ENCODE peak calls at places on chromosome 21, in four cellular contexts. I, M, H and W are unnamed samples.

GRCh38 chr21:37243961-37244360 is 23.2 kb downstream of the VPS26C start:
- DNase-seq in H (no peak), M (no peak), I (no peak), W (no peak)

GRCh38 chr21:42859891-42860230 is 19.5 kb downstream of the WDR4 start:
- DNase-seq in I (no peak), H (no peak), M (no peak), W (no peak)

GRCh38 chr21:39504230-39504629 is 52.5 kb downstream of the SH3BGR start:
- DNase-seq in I (no peak), H (no peak), M (no peak), W (no peak)

GRCh38 chr21:21268061-21268471 is 269.9 kb downstream of the NCAM2 start:
- DNase-seq in M (no peak), H (no peak), I (no peak), W (no peak)

GRCh38 chr21:32524010-32524719 is 61.2 kb downstream of the TCP10L start:
- DNase-seq in I (no peak), H (no peak), M (no peak), W (no peak)

GRCh38 chr21:40760811-40761210 is 86.1 kb downstream of the DSCAM start:
- DNase-seq in H (no peak), M (no peak), I (no peak), W (no peak)

GRCh38 chr21:25626752-25627151 is 12.3 kb upstream of the JAM2 start:
- DNase-seq in H (no peak), M (no peak), I (no peak), W (no peak)

GRCh38 chr21:28261291-28261690 is 731.4 kb downstream of the LTN1 start:
- DNase-seq in I (no peak), H (no peak), M (no peak), W (no peak)

GRCh38 chr21:43991447-43991991 is 20.6 kb upstream of the TRAPPC10 start:
- DNase-seq in I (no peak), H (no peak), M (no peak), W (no peak)

GRCh38 chr21:32468567-32469175 is 56.2 kb downstream of the EVA1C start:
- DNase-seq in M (no peak), H (no peak), I (no peak), W (no peak)

GRCh38 chr21:15543473-15543872 is 186.3 kb upstream of the USP25 start:
- DNase-seq in M (no peak), H (no peak), I (no peak), W (no peak)

GRCh38 chr21:18041012-18041411 is 203.6 kb upstream of the CHODL start:
- DNase-seq in H (peak), I (no peak), M (no peak), W (peak)

GRCh38 chr21:46079357-46080170 is 18.3 kb upstream of the COL6A2 start:
- DNase-seq in M (peak), H (no peak), I (no peak), W (no peak)

GRCh38 chr21:46636550-46637289 is 1.2 kb downstream of the PRMT2 start:
- DNase-seq in H (no peak), I (no peak), M (no peak), W (no peak)

GRCh38 chr21:42311160-42311559 is 4.0 kb downstream of the TFF3 start:
- DNase-seq in I (no peak), H (no peak), M (no peak), W (no peak)

GRCh38 chr21:38813143-38813542 is 7.4 kb downstream of the ETS2 start:
- DNase-seq in H (no peak), I (no peak), M (no peak), W (no peak)

GRCh38 chr21:46308431-46308830 is 15.2 kb downstream of the C21orf58 start:
- DNase-seq in M (no peak), H (no peak), I (no peak), W (no peak)

GRCh38 chr21:44556879-44557278 is 1.7 kb downstream of the KRTAP10-3 start:
- DNase-seq in I (no peak), H (no peak), M (no peak), W (peak)

GRCh38 chr21:35697321-35697808 is 363.0 kb downstream of the SETD4 start:
- DNase-seq in M (peak), I (no peak), H (no peak), W (peak)

GRCh38 chr21:32336711-32337110 is 38.1 kb downstream of the MRAP start:
- DNase-seq in I (no peak), M (no peak), H (no peak), W (no peak)

GRCh38 chr21:33229776-33230517 is at the start of gene IFNAR2:
- DNase-seq in I (peak), M (peak), H (peak), W (peak)

GRCh38 chr21:28627261-28627660 is 365.4 kb downstream of the LTN1 start:
- DNase-seq in M (no peak), H (no peak), I (no peak), W (no peak)

GRCh38 chr21:43020771-43021170 is 46.4 kb downstream of the PKNOX1 start:
- DNase-seq in H (no peak), M (no peak), I (no peak), W (no peak)

GRCh38 chr21:14768042-14768441 is 221.9 kb upstream of the SAMSN1 start:
- DNase-seq in M (no peak), H (no peak), I (no peak), W (no peak)

GRCh38 chr21:38597436-38597835 is 99.2 kb upstream of the ERG start:
- DNase-seq in H (no peak), M (no peak), I (no peak), W (no peak)

GRCh38 chr21:38669186-38669585 is 136.5 kb upstream of the ETS2 start:
- DNase-seq in I (no peak), H (no peak), M (no peak), W (peak)

GRCh38 chr21:27371688-27372331 is 404.9 kb upstream of the ADAMTS5 start:
- DNase-seq in M (no peak), H (no peak), I (no peak), W (no peak)

GRCh38 chr21:26637346-26637745 is 64.3 kb upstream of the CYYR1 start:
- DNase-seq in M (no peak), I (no peak), H (no peak), W (no peak)

GRCh38 chr21:43761886-43762285 is 14.2 kb downstream of the CSTB start:
- DNase-seq in M (no peak), I (no peak), H (no peak), W (no peak)

GRCh38 chr21:37574751-37575150 is 208.2 kb downstream of the DYRK1A start:
- DNase-seq in I (no peak), H (no peak), M (no peak), W (no peak)

GRCh38 chr21:44401386-44402160 is 48.2 kb downstream of the TRPM2 start:
- DNase-seq in I (no peak), H (no peak), M (no peak), W (no peak)

GRCh38 chr21:39681845-39682244 is 63.1 kb upstream of the IGSF5 start:
- DNase-seq in I (no peak), M (no peak), H (no peak), W (no peak)

GRCh38 chr21:46100426-46100825 is 2.5 kb downstream of the COL6A2 start:
- DNase-seq in I (no peak), H (no peak), M (no peak), W (no peak)

GRCh38 chr21:16330340-16331319 is 600.8 kb downstream of the USP25 start:
- DNase-seq in H (no peak), M (no peak), I (no peak), W (peak)

GRCh38 chr21:42847051-42847707 is 32.2 kb downstream of the WDR4 start:
- DNase-seq in I (no peak), H (no peak), M (no peak), W (no peak)

GRCh38 chr21:36540700-36541099 is 60.8 kb upstream of the CLDN14 start:
- DNase-seq in M (no peak), H (no peak), I (no peak), W (peak)